ENCODE peak calls at places on chromosome 3, in eight cellular contexts. One of them, this sample, is unnamed. For H3K4me1, the result is how much of the 10 kb centered on the place peaks cover.

GRCh38 chr3:180246688-180247195 is 210.0 kb upstream of the PEX5L start:
- DNase-seq in uterus: no peak
- DNase-seq in right lobe of liver: no peak
- DNase-seq in cardiac muscle cell: no peak
- DNase-seq in CD8-positive, alpha-beta T cell: no peak
- DNase-seq in colonic mucosa: no peak
- DNase-seq in transverse colon: no peak
- DNase-seq in mucosa of descending colon: no peak
- DNase-seq in this sample: no peak

GRCh38 chr3:159824341-159824740 is 164.3 kb upstream of the IL12A start:
- DNase-seq in uterus: no peak
- DNase-seq in right lobe of liver: no peak
- DNase-seq in cardiac muscle cell: peak
- DNase-seq in CD8-positive, alpha-beta T cell: no peak
- DNase-seq in colonic mucosa: peak
- DNase-seq in transverse colon: peak
- DNase-seq in mucosa of descending colon: peak
- DNase-seq in this sample: no peak

GRCh38 chr3:138186803-138187295 is 252 bp upstream of the ARMC8 start:
- DNase-seq in uterus: peak
- DNase-seq in right lobe of liver: peak
- DNase-seq in cardiac muscle cell: peak
- DNase-seq in CD8-positive, alpha-beta T cell: peak
- DNase-seq in colonic mucosa: peak
- DNase-seq in transverse colon: peak
- DNase-seq in mucosa of descending colon: peak
- DNase-seq in this sample: peak

GRCh38 chr3:177498037-177498857 is 301.0 kb upstream of the TBL1XR1 start:
- DNase-seq in uterus: no peak
- DNase-seq in right lobe of liver: no peak
- DNase-seq in cardiac muscle cell: peak
- DNase-seq in CD8-positive, alpha-beta T cell: no peak
- DNase-seq in colonic mucosa: no peak
- DNase-seq in transverse colon: no peak
- DNase-seq in mucosa of descending colon: no peak
- DNase-seq in this sample: peak

GRCh38 chr3:111252795-111253194 is 181.2 kb downstream of the NECTIN3 start:
- DNase-seq in uterus: no peak
- DNase-seq in right lobe of liver: no peak
- DNase-seq in cardiac muscle cell: peak
- DNase-seq in CD8-positive, alpha-beta T cell: no peak
- DNase-seq in colonic mucosa: no peak
- DNase-seq in transverse colon: no peak
- DNase-seq in mucosa of descending colon: peak
- DNase-seq in this sample: no peak

GRCh38 chr3:45034612-45035252 is 8.6 kb downstream of the CLEC3B start:
- DNase-seq in uterus: peak
- DNase-seq in right lobe of liver: peak
- DNase-seq in cardiac muscle cell: no peak
- DNase-seq in CD8-positive, alpha-beta T cell: peak
- DNase-seq in colonic mucosa: peak
- DNase-seq in transverse colon: peak
- DNase-seq in mucosa of descending colon: peak
- DNase-seq in this sample: peak

GRCh38 chr3:160704006-160704405 is 27.0 kb downstream of the ARL14 start:
- DNase-seq in uterus: no peak
- DNase-seq in right lobe of liver: no peak
- DNase-seq in cardiac muscle cell: no peak
- DNase-seq in CD8-positive, alpha-beta T cell: no peak
- DNase-seq in colonic mucosa: no peak
- DNase-seq in transverse colon: no peak
- DNase-seq in mucosa of descending colon: no peak
- DNase-seq in this sample: no peak

GRCh38 chr3:188507244-188507720 is 353.3 kb downstream of the LPP start:
- DNase-seq in uterus: no peak
- DNase-seq in right lobe of liver: no peak
- DNase-seq in cardiac muscle cell: peak
- DNase-seq in CD8-positive, alpha-beta T cell: no peak
- DNase-seq in colonic mucosa: no peak
- DNase-seq in transverse colon: no peak
- DNase-seq in mucosa of descending colon: peak
- DNase-seq in this sample: no peak

GRCh38 chr3:52144034-52144795 is 10.0 kb downstream of the POC1A start:
- DNase-seq in uterus: peak
- DNase-seq in right lobe of liver: peak
- DNase-seq in cardiac muscle cell: peak
- DNase-seq in CD8-positive, alpha-beta T cell: peak
- DNase-seq in colonic mucosa: peak
- DNase-seq in transverse colon: peak
- DNase-seq in mucosa of descending colon: peak
- DNase-seq in this sample: peak

GRCh38 chr3:46076606-46077005 is 49.3 kb upstream of the XCR1 start:
- DNase-seq in uterus: no peak
- DNase-seq in right lobe of liver: no peak
- DNase-seq in cardiac muscle cell: peak
- DNase-seq in CD8-positive, alpha-beta T cell: no peak
- DNase-seq in colonic mucosa: no peak
- DNase-seq in transverse colon: no peak
- DNase-seq in mucosa of descending colon: no peak
- DNase-seq in this sample: no peak

GRCh38 chr3:69823710-69824109 is 84.4 kb downstream of the MITF start:
- DNase-seq in uterus: no peak
- DNase-seq in right lobe of liver: no peak
- DNase-seq in cardiac muscle cell: no peak
- DNase-seq in CD8-positive, alpha-beta T cell: no peak
- DNase-seq in colonic mucosa: no peak
- DNase-seq in transverse colon: no peak
- DNase-seq in mucosa of descending colon: no peak
- DNase-seq in this sample: no peak

GRCh38 chr3:125163739-125164601 is 48.6 kb downstream of the SLC12A8 start:
- DNase-seq in uterus: no peak
- DNase-seq in right lobe of liver: peak
- DNase-seq in cardiac muscle cell: peak
- DNase-seq in CD8-positive, alpha-beta T cell: no peak
- DNase-seq in colonic mucosa: peak
- DNase-seq in transverse colon: peak
- DNase-seq in mucosa of descending colon: peak
- DNase-seq in this sample: no peak

GRCh38 chr3:155753038-155753647 is 8.3 kb upstream of the PLCH1 start:
- DNase-seq in uterus: no peak
- DNase-seq in right lobe of liver: no peak
- DNase-seq in cardiac muscle cell: peak
- DNase-seq in CD8-positive, alpha-beta T cell: no peak
- DNase-seq in colonic mucosa: no peak
- DNase-seq in transverse colon: no peak
- DNase-seq in mucosa of descending colon: peak
- DNase-seq in this sample: no peak

GRCh38 chr3:72487078-72487765 is 361.0 kb downstream of the SHQ1 start:
- DNase-seq in uterus: peak
- DNase-seq in right lobe of liver: no peak
- DNase-seq in cardiac muscle cell: peak
- DNase-seq in CD8-positive, alpha-beta T cell: no peak
- DNase-seq in colonic mucosa: peak
- DNase-seq in transverse colon: peak
- DNase-seq in mucosa of descending colon: peak
- DNase-seq in this sample: peak

GRCh38 chr3:147393261-147393964 is 12.9 kb downstream of the ZIC4 start:
- DNase-seq in uterus: no peak
- DNase-seq in right lobe of liver: no peak
- DNase-seq in cardiac muscle cell: no peak
- DNase-seq in CD8-positive, alpha-beta T cell: no peak
- DNase-seq in colonic mucosa: no peak
- DNase-seq in transverse colon: no peak
- DNase-seq in mucosa of descending colon: no peak
- DNase-seq in this sample: no peak
- H3K4me3 ChIP-seq in uterus: peak
- H3K4me3 ChIP-seq in right lobe of liver: peak
- H3K4me3 ChIP-seq in cardiac muscle cell: peak
- H3K4me3 ChIP-seq in CD8-positive, alpha-beta T cell: no peak
- H3K4me3 ChIP-seq in colonic mucosa: no peak
- H3K4me3 ChIP-seq in transverse colon: no peak
- H3K4me3 ChIP-seq in mucosa of descending colon: no peak
- H3K4me3 ChIP-seq in this sample: no peak

DNA sequence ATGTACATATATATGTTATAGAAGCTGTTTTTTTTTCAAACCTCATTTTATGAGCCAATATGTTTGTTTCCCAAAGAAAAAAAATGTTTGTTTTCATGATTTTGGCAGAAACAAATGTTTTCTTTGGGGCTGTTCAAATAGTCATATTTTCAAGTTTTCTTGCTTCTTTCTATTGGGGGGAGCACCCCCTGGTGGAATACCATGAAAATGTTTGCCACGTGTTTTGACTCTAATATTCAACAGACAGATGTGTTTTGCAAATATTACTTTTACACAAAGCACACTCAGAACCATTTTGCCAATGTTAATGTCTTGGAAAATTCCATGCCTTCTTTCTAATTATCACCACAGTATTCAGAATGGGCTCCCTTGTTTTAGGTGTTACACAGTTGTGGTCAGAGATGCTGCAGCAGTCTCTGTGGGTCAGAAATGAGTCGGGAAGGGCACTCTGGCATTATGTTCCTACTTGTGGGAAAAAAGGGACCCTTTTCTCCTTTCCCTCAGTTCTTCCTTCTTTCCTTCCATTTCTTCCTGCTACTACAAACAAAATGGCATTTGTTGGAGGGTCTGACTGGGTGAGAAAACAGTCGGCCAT is 817.0 kb downstream of the TUSC7 start:
- DNase-seq in uterus: no peak
- DNase-seq in right lobe of liver: no peak
- DNase-seq in cardiac muscle cell: peak
- DNase-seq in CD8-positive, alpha-beta T cell: no peak
- DNase-seq in colonic mucosa: peak
- DNase-seq in transverse colon: peak
- DNase-seq in mucosa of descending colon: peak
- DNase-seq in this sample: no peak
- TF ChIP-seq CTCF in uterus: no peak
- TF ChIP-seq CTCF in right lobe of liver: peak
- TF ChIP-seq CTCF in cardiac muscle cell: peak
- TF ChIP-seq CTCF in CD8-positive, alpha-beta T cell: no peak
- TF ChIP-seq CTCF in colonic mucosa: peak
- TF ChIP-seq CTCF in transverse colon: peak
- TF ChIP-seq CTCF in mucosa of descending colon: peak
- TF ChIP-seq CTCF in this sample: peak

DNA sequence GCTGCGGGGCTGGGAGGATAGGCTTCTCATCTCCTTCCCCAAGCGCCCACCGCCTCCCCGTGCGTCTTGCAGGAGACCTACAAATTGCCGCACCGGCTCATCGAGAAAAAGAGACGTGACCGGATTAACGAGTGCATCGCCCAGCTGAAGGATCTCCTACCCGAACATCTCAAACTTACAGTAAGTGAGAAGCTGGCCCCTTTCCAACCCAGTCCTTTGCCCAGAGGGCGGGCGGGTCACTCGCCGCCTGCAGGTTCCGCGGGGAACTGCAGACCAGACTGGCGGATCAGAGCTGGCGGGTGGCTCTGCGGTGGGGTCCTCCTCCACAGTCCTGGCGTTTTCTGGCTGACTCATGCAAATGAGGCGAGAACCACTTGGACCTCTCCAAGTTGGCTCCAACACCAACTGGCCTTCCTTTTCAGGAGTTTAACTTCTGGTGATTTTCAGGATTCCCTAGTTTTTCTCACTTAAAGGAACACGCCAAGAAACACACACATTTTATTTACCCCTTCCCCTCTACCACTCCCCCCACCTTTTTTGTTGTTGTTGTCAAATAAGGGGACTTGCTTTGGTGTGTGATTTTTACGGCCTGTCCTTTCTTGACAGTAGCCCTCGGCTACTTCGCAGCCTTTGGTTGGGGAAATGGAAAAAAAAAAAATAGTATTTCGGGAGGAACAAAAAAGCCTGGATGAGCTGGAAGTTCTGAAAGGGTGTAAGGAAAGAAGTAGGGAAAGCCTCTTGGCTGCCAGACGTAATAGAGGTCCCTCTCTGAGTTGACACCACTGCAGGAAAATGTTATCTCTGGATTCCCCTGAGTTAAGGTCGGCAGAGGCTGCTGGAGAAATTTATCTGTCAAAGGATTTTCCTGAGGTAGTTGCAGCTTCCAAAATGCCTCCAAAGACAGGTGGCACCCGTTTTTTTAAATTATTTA is 1.3 kb downstream of the BHLHE40 start:
- DNase-seq in uterus: peak
- DNase-seq in right lobe of liver: peak
- DNase-seq in cardiac muscle cell: peak
- DNase-seq in CD8-positive, alpha-beta T cell: peak
- DNase-seq in colonic mucosa: peak
- DNase-seq in transverse colon: peak
- DNase-seq in mucosa of descending colon: peak
- DNase-seq in this sample: peak
- H3K4me1 ChIP-seq in uterus: under half
- H3K4me1 ChIP-seq in right lobe of liver: under half
- H3K4me1 ChIP-seq in cardiac muscle cell: under half
- H3K4me1 ChIP-seq in CD8-positive, alpha-beta T cell: half or more
- H3K4me1 ChIP-seq in colonic mucosa: under half
- H3K4me1 ChIP-seq in transverse colon: half or more
- H3K4me1 ChIP-seq in mucosa of descending colon: under half
- H3K4me1 ChIP-seq in this sample: under half

GRCh38 chr3:101036676-101037075 is 43.5 kb upstream of the ABI3BP start:
- DNase-seq in uterus: no peak
- DNase-seq in right lobe of liver: no peak
- DNase-seq in cardiac muscle cell: no peak
- DNase-seq in CD8-positive, alpha-beta T cell: no peak
- DNase-seq in colonic mucosa: no peak
- DNase-seq in transverse colon: no peak
- DNase-seq in mucosa of descending colon: no peak
- DNase-seq in this sample: no peak

GRCh38 chr3:101038393-101038792 is 45.2 kb upstream of the ABI3BP start:
- DNase-seq in uterus: no peak
- DNase-seq in right lobe of liver: no peak
- DNase-seq in cardiac muscle cell: no peak
- DNase-seq in CD8-positive, alpha-beta T cell: no peak
- DNase-seq in colonic mucosa: no peak
- DNase-seq in transverse colon: no peak
- DNase-seq in mucosa of descending colon: no peak
- DNase-seq in this sample: no peak

GRCh38 chr3:101038880-101039279 is 45.7 kb upstream of the ABI3BP start:
- DNase-seq in uterus: no peak
- DNase-seq in right lobe of liver: no peak
- DNase-seq in cardiac muscle cell: no peak
- DNase-seq in CD8-positive, alpha-beta T cell: no peak
- DNase-seq in colonic mucosa: no peak
- DNase-seq in transverse colon: no peak
- DNase-seq in mucosa of descending colon: no peak
- DNase-seq in this sample: no peak

GRCh38 chr3:101037613-101038012 is 44.4 kb upstream of the ABI3BP start:
- DNase-seq in uterus: no peak
- DNase-seq in right lobe of liver: no peak
- DNase-seq in cardiac muscle cell: no peak
- DNase-seq in CD8-positive, alpha-beta T cell: no peak
- DNase-seq in colonic mucosa: no peak
- DNase-seq in transverse colon: no peak
- DNase-seq in mucosa of descending colon: no peak
- DNase-seq in this sample: no peak

DNA sequence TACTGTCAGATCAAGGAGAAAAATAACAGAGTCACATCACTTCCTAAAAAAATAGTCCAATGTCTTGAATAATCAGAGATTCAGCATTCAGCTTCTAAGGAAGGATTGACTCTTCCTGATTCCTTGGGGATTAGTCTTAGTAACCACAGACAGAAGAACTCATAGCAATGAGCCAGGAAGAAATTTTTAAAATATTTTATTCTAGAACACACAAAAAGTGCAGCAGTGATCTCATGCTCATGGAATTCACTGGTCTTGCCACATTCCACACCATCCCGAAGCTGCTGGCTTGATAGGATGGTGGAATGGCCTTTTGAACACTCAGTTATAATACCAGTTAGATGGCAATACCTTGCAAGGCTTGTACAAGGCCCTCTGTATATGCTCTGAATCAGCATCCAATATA is 43.0 kb upstream of the ABI3BP start:
- DNase-seq in uterus: no peak
- DNase-seq in right lobe of liver: no peak
- DNase-seq in cardiac muscle cell: peak
- DNase-seq in CD8-positive, alpha-beta T cell: no peak
- DNase-seq in colonic mucosa: no peak
- DNase-seq in transverse colon: no peak
- DNase-seq in mucosa of descending colon: no peak
- DNase-seq in this sample: no peak
- H3K4me3 ChIP-seq in uterus: no peak
- H3K4me3 ChIP-seq in right lobe of liver: no peak
- H3K4me3 ChIP-seq in cardiac muscle cell: no peak
- H3K4me3 ChIP-seq in CD8-positive, alpha-beta T cell: no peak
- H3K4me3 ChIP-seq in colonic mucosa: no peak
- H3K4me3 ChIP-seq in transverse colon: no peak
- H3K4me3 ChIP-seq in mucosa of descending colon: no peak
- H3K4me3 ChIP-seq in this sample: no peak